ENCODE peak calls at places on chromosomes 12 and 14, in ten cellular contexts. B is lung, X is glutamatergic neuron, Q is HT-29, G is LoVo, H is naive B cell, Y is stomach, V is posterior cingulate gyrus, M is Right ventricle myocardium superior, L is iris pigment epithelial cell. P is an unnamed sample.

GRCh38 chr12:66352197-66352596 is 49.9 kb downstream of the HELB start:
- DNase-seq in B (no peak), X (peak; percentile 69), Q (peak; percentile 25), G (no peak), H (peak; percentile 7), Y (no peak), V (no peak), M (no peak), L (peak; percentile 35), P (peak; percentile 25)

GRCh38 chr12:99154264-99154982 is 493.1 kb upstream of the GARIN6 start:
- DNase-seq in B (no peak), X (peak; percentile 20), Q (no peak), G (no peak), H (no peak), Y (no peak), V (peak; percentile 55), M (peak; percentile 39), L (no peak), P (no peak)

GRCh38 chr12:59637657-59638150 is 41.9 kb downstream of the SLC16A7 start:
- DNase-seq in B (no peak), X (no peak), Q (no peak), G (no peak), H (no peak), Y (no peak), V (no peak), M (no peak), L (no peak), P (no peak)

GRCh38 chr12:48890657-48891418 is 25.2 kb upstream of the RND1 start:
- DNase-seq in B (peak; percentile 74), X (peak; percentile 93), Q (peak; percentile 82), G (peak; percentile 82), H (peak; percentile 72), Y (peak; percentile 89), V (peak; percentile 85), M (peak; percentile 87), L (peak; percentile 68), P (peak; percentile 75)

GRCh38 chr12:57735198-57735855 is 3.2 kb downstream of the AGAP2 start:
- DNase-seq in B (no peak), X (no peak), Q (no peak), G (no peak), H (no peak), Y (no peak), V (no peak), M (no peak), L (no peak), P (peak; percentile 35)

GRCh38 chr14:73973497-73973896 is 23.4 kb downstream of the COQ6 start:
- DNase-seq in B (no peak), X (no peak), Q (no peak), G (no peak), H (no peak), Y (no peak), V (no peak), M (no peak), L (no peak), P (no peak)

GRCh38 chr12:21500786-21501257 is 613 bp downstream of the RECQL start:
- DNase-seq in B (no peak), X (no peak), Q (no peak), G (no peak), H (no peak), Y (no peak), V (no peak), M (no peak), L (no peak), P (no peak)

GRCh38 chr12:122051231-122051876 is 27.2 kb upstream of the MLXIP start:
- DNase-seq in B (no peak), X (no peak), Q (no peak), G (no peak), H (no peak), Y (no peak), V (no peak), M (peak; percentile 65), L (no peak), P (no peak)

GRCh38 chr12:12518919-12519318 is 43.7 kb downstream of the DUSP16 start:
- DNase-seq in B (no peak), X (no peak), Q (no peak), G (no peak), H (no peak), Y (no peak), V (no peak), M (no peak), L (peak; percentile 51), P (peak; percentile 29)

GRCh38 chr14:101962503-101962874 is 1.9 kb upstream of the DYNC1H1 start:
- DNase-seq in B (peak; percentile 54), X (peak; percentile 65), Q (peak; percentile 64), G (no peak), H (no peak), Y (peak; percentile 74), V (peak; percentile 59), M (peak; percentile 76), L (peak; percentile 91), P (peak; percentile 93)

GRCh38 chr12:116381240-116381743 is 103.8 kb upstream of the MED13L start:
- DNase-seq in B (no peak), X (no peak), Q (no peak), G (no peak), H (no peak), Y (no peak), V (no peak), M (no peak), L (peak; percentile 65), P (no peak)

GRCh38 chr12:9134981-9135628 is 19.4 kb upstream of the A2M start:
- DNase-seq in B (no peak), X (no peak), Q (peak; percentile 46), G (no peak), H (no peak), Y (no peak), V (no peak), M (no peak), L (no peak), P (no peak)

GRCh38 chr12:19234991-19235876 is 105.7 kb downstream of the PLEKHA5 start:
- DNase-seq in B (no peak), X (no peak), Q (no peak), G (no peak), H (no peak), Y (no peak), V (no peak), M (no peak), L (peak; percentile 73), P (peak; percentile 55)

GRCh38 chr14:22844221-22845102 is 8.1 kb downstream of the MMP14 start:
- DNase-seq in B (no peak), X (no peak), Q (no peak), G (no peak), H (no peak), Y (no peak), V (no peak), M (no peak), L (no peak), P (no peak)

GRCh38 chr12:67919406-67919805 is 69.8 kb upstream of the IFNG-AS1 start:
- DNase-seq in B (no peak), X (no peak), Q (peak; percentile 21), G (peak; percentile 37), H (no peak), Y (no peak), V (no peak), M (no peak), L (peak; percentile 46), P (peak; percentile 58)

GRCh38 chr12:53201170-53201541 is 5.9 kb downstream of the ITGB7 start:
- DNase-seq in B (no peak), X (no peak), Q (no peak), G (no peak), H (no peak), Y (no peak), V (no peak), M (no peak), L (no peak), P (peak; percentile 56)

GRCh38 chr14:102233081-102233480 is 71.9 kb downstream of the MOK start:
- DNase-seq in B (no peak), X (no peak), Q (no peak), G (no peak), H (no peak), Y (no peak), V (no peak), M (no peak), L (no peak), P (no peak)

GRCh38 chr12:47307680-47308399 is 228.1 kb upstream of the AMIGO2 start:
- DNase-seq in B (peak; percentile 40), X (no peak), Q (peak; percentile 85), G (peak; percentile 89), H (peak; percentile 63), Y (peak; percentile 41), V (no peak), M (no peak), L (peak; percentile 71), P (peak; percentile 83)

GRCh38 chr14:57089901-57090300 is 178.8 kb downstream of the EXOC5 start:
- DNase-seq in B (no peak), X (no peak), Q (no peak), G (no peak), H (no peak), Y (no peak), V (no peak), M (no peak), L (no peak), P (no peak)

GRCh38 chr12:630656-631632 is 32.3 kb downstream of the NINJ2 start:
- DNase-seq in B (peak; percentile 85), X (no peak), Q (no peak), G (no peak), H (peak; percentile 78), Y (peak; percentile 72), V (no peak), M (peak; percentile 84), L (no peak), P (no peak)

GRCh38 chr14:98816718-98817117 is 455.3 kb downstream of the BCL11B start:
- DNase-seq in B (no peak), X (no peak), Q (no peak), G (no peak), H (no peak), Y (no peak), V (no peak), M (no peak), L (no peak), P (no peak)

GRCh38 chr12:6765634-6766581 is at the start of gene PTMS:
- DNase-seq in B (peak; percentile 83), X (peak; percentile 89), Q (peak; percentile 53), G (peak; percentile 74), H (no peak), Y (peak; percentile 63), V (peak; percentile 74), M (peak; percentile 88), L (peak; percentile 91), P (peak; percentile 97)

GRCh38 chr12:57165741-57166140 is 18.3 kb upstream of the LRP1-AS start:
- DNase-seq in B (no peak), X (no peak), Q (peak; percentile 67), G (no peak), H (no peak), Y (no peak), V (no peak), M (no peak), L (no peak), P (no peak)

GRCh38 chr12:3123729-3124128 is 46.5 kb downstream of the TSPAN9 start:
- DNase-seq in B (no peak), X (no peak), Q (no peak), G (no peak), H (no peak), Y (no peak), V (no peak), M (no peak), L (peak; percentile 36), P (peak; percentile 55)

GRCh38 chr12:10540776-10541205 is 35.1 kb downstream of the EIF2S3B start:
- DNase-seq in B (no peak), X (no peak), Q (no peak), G (no peak), H (no peak), Y (no peak), V (no peak), M (no peak), L (peak; percentile 32), P (peak; percentile 17)

GRCh38 chr12:19967486-19967885 is 400.9 kb upstream of the PDE3A start:
- DNase-seq in B (no peak), X (no peak), Q (no peak), G (peak; percentile 26), H (no peak), Y (no peak), V (no peak), M (no peak), L (peak; percentile 100), P (peak; percentile 98)

GRCh38 chr14:74089251-74090020 is 4.7 kb downstream of the LIN52 start:
- DNase-seq in B (no peak), X (no peak), Q (no peak), G (no peak), H (no peak), Y (no peak), V (no peak), M (no peak), L (no peak), P (no peak)

GRCh38 chr12:112353389-112353788 is 28.8 kb downstream of the HECTD4 start:
- DNase-seq in B (no peak), X (no peak), Q (no peak), G (no peak), H (no peak), Y (no peak), V (no peak), M (no peak), L (peak; percentile 32), P (peak; percentile 34)